ENCODE peak calls at places on chromosomes 16 and 17, in ten cellular contexts. One of them, this sample, is unnamed.

GRCh38 chr17:65130829-65131228 is 6.3 kb upstream of the RGS9 start:
- DNase-seq in HFF-Myc: no peak
- DNase-seq in stimulated activated CD8-positive, alpha-beta memory T cell treated with anti-CD3 and anti-CD28 coated beads, Interleukin-2, amount 100 ng/mL, for 48 hours: no peak
- DNase-seq in activated naive CD4-positive, alpha-beta T cell: no peak
- DNase-seq in immature natural killer cell: no peak
- DNase-seq in ELF-1: no peak
- DNase-seq in ELR: no peak
- DNase-seq in NCI-H1694: no peak
- DNase-seq in heart right ventricle: no peak
- DNase-seq in hepatic stellate cell: no peak
- DNase-seq in this sample: no peak

GRCh38 chr17:77887464-77888241 is 70.8 kb upstream of the TNRC6C start:
- DNase-seq in HFF-Myc: no peak
- DNase-seq in stimulated activated CD8-positive, alpha-beta memory T cell treated with anti-CD3 and anti-CD28 coated beads, Interleukin-2, amount 100 ng/mL, for 48 hours: peak; percentile 41
- DNase-seq in activated naive CD4-positive, alpha-beta T cell: no peak
- DNase-seq in immature natural killer cell: peak; percentile 87
- DNase-seq in ELF-1: peak; percentile 69
- DNase-seq in ELR: peak; percentile 73
- DNase-seq in NCI-H1694: peak; percentile 61
- DNase-seq in heart right ventricle: peak; percentile 84
- DNase-seq in hepatic stellate cell: peak; percentile 84
- DNase-seq in this sample: no peak

GRCh38 chr17:16091773-16092172 is 92.1 kb downstream of the TTC19 start:
- DNase-seq in HFF-Myc: no peak
- DNase-seq in stimulated activated CD8-positive, alpha-beta memory T cell treated with anti-CD3 and anti-CD28 coated beads, Interleukin-2, amount 100 ng/mL, for 48 hours: no peak
- DNase-seq in activated naive CD4-positive, alpha-beta T cell: no peak
- DNase-seq in immature natural killer cell: no peak
- DNase-seq in ELF-1: no peak
- DNase-seq in ELR: peak; percentile 13
- DNase-seq in NCI-H1694: no peak
- DNase-seq in heart right ventricle: no peak
- DNase-seq in hepatic stellate cell: no peak
- DNase-seq in this sample: no peak

GRCh38 chr16:8716592-8716991 is 42.2 kb downstream of the ABAT start:
- DNase-seq in HFF-Myc: no peak
- DNase-seq in stimulated activated CD8-positive, alpha-beta memory T cell treated with anti-CD3 and anti-CD28 coated beads, Interleukin-2, amount 100 ng/mL, for 48 hours: no peak
- DNase-seq in activated naive CD4-positive, alpha-beta T cell: no peak
- DNase-seq in immature natural killer cell: no peak
- DNase-seq in ELF-1: no peak
- DNase-seq in ELR: no peak
- DNase-seq in NCI-H1694: no peak
- DNase-seq in heart right ventricle: no peak
- DNase-seq in hepatic stellate cell: no peak
- DNase-seq in this sample: no peak

GRCh38 chr16:22721497-22722100 is 92.4 kb upstream of the HS3ST2 start:
- DNase-seq in HFF-Myc: peak; percentile 82
- DNase-seq in stimulated activated CD8-positive, alpha-beta memory T cell treated with anti-CD3 and anti-CD28 coated beads, Interleukin-2, amount 100 ng/mL, for 48 hours: no peak
- DNase-seq in activated naive CD4-positive, alpha-beta T cell: no peak
- DNase-seq in immature natural killer cell: no peak
- DNase-seq in ELF-1: no peak
- DNase-seq in ELR: no peak
- DNase-seq in NCI-H1694: no peak
- DNase-seq in heart right ventricle: no peak
- DNase-seq in hepatic stellate cell: no peak
- DNase-seq in this sample: no peak

GRCh38 chr17:40996829-40997228 is 2.9 kb upstream of the KRTAP3-3 start:
- DNase-seq in HFF-Myc: no peak
- DNase-seq in stimulated activated CD8-positive, alpha-beta memory T cell treated with anti-CD3 and anti-CD28 coated beads, Interleukin-2, amount 100 ng/mL, for 48 hours: no peak
- DNase-seq in activated naive CD4-positive, alpha-beta T cell: no peak
- DNase-seq in immature natural killer cell: no peak
- DNase-seq in ELF-1: no peak
- DNase-seq in ELR: peak; percentile 19
- DNase-seq in NCI-H1694: no peak
- DNase-seq in heart right ventricle: no peak
- DNase-seq in hepatic stellate cell: no peak
- DNase-seq in this sample: no peak

GRCh38 chr17:56023851-56024250 is 129.4 kb upstream of the ANKFN1 start:
- DNase-seq in HFF-Myc: no peak
- DNase-seq in stimulated activated CD8-positive, alpha-beta memory T cell treated with anti-CD3 and anti-CD28 coated beads, Interleukin-2, amount 100 ng/mL, for 48 hours: no peak
- DNase-seq in activated naive CD4-positive, alpha-beta T cell: no peak
- DNase-seq in immature natural killer cell: no peak
- DNase-seq in ELF-1: no peak
- DNase-seq in ELR: no peak
- DNase-seq in NCI-H1694: no peak
- DNase-seq in heart right ventricle: no peak
- DNase-seq in hepatic stellate cell: no peak
- DNase-seq in this sample: no peak

GRCh38 chr16:1708083-1708767 is 2.2 kb downstream of the MAPK8IP3 start:
- DNase-seq in HFF-Myc: no peak
- DNase-seq in stimulated activated CD8-positive, alpha-beta memory T cell treated with anti-CD3 and anti-CD28 coated beads, Interleukin-2, amount 100 ng/mL, for 48 hours: no peak
- DNase-seq in activated naive CD4-positive, alpha-beta T cell: no peak
- DNase-seq in immature natural killer cell: peak; percentile 22
- DNase-seq in ELF-1: no peak
- DNase-seq in ELR: no peak
- DNase-seq in NCI-H1694: no peak
- DNase-seq in heart right ventricle: no peak
- DNase-seq in hepatic stellate cell: no peak
- DNase-seq in this sample: no peak

GRCh38 chr16:23148513-23149266 is 562 bp downstream of the USP31 start:
- DNase-seq in HFF-Myc: no peak
- DNase-seq in stimulated activated CD8-positive, alpha-beta memory T cell treated with anti-CD3 and anti-CD28 coated beads, Interleukin-2, amount 100 ng/mL, for 48 hours: peak; percentile 30
- DNase-seq in activated naive CD4-positive, alpha-beta T cell: peak; percentile 8
- DNase-seq in immature natural killer cell: peak; percentile 46
- DNase-seq in ELF-1: peak; percentile 36
- DNase-seq in ELR: peak; percentile 53
- DNase-seq in NCI-H1694: no peak
- DNase-seq in heart right ventricle: peak; percentile 85
- DNase-seq in hepatic stellate cell: peak; percentile 47
- DNase-seq in this sample: no peak

GRCh38 chr16:71474864-71475263 is 12.8 kb upstream of the ZNF23 start:
- DNase-seq in HFF-Myc: peak; percentile 55
- DNase-seq in stimulated activated CD8-positive, alpha-beta memory T cell treated with anti-CD3 and anti-CD28 coated beads, Interleukin-2, amount 100 ng/mL, for 48 hours: no peak
- DNase-seq in activated naive CD4-positive, alpha-beta T cell: no peak
- DNase-seq in immature natural killer cell: no peak
- DNase-seq in ELF-1: no peak
- DNase-seq in ELR: peak; percentile 93
- DNase-seq in NCI-H1694: no peak
- DNase-seq in heart right ventricle: no peak
- DNase-seq in hepatic stellate cell: peak; percentile 74
- DNase-seq in this sample: no peak

GRCh38 chr16:86519649-86520316 is 9.5 kb downstream of the FOXF1 start:
- DNase-seq in HFF-Myc: no peak
- DNase-seq in stimulated activated CD8-positive, alpha-beta memory T cell treated with anti-CD3 and anti-CD28 coated beads, Interleukin-2, amount 100 ng/mL, for 48 hours: peak; percentile 49
- DNase-seq in activated naive CD4-positive, alpha-beta T cell: peak; percentile 34
- DNase-seq in immature natural killer cell: peak; percentile 31
- DNase-seq in ELF-1: peak; percentile 83
- DNase-seq in ELR: peak; percentile 75
- DNase-seq in NCI-H1694: peak; percentile 7
- DNase-seq in heart right ventricle: peak; percentile 66
- DNase-seq in hepatic stellate cell: peak; percentile 82
- DNase-seq in this sample: no peak